ENCODE peak calls at places on chromosome X, in four cellular contexts. One of them, this sample, is unnamed.

GRCh38 chrX:100635989-100636320 is 651 bp downstream of the TSPAN6 start:
- DNase-seq in osteocyte: no peak
- DNase-seq in SJSA1: no peak
- DNase-seq in stimulated activated effector memory CD8-positive, alpha-beta T cell treated with anti-CD3 and anti-CD28 coated beads, Interleukin-12 subunit alpha, Interleukin-12 subunit beta, amount 100 ng/mL, for 72 hours: no peak
- DNase-seq in this sample: no peak

GRCh38 chrX:104668550-104668949 is 102.6 kb downstream of the IL1RAPL2 start:
- DNase-seq in osteocyte: no peak
- DNase-seq in stimulated activated effector memory CD8-positive, alpha-beta T cell treated with anti-CD3 and anti-CD28 coated beads, Interleukin-12 subunit alpha, Interleukin-12 subunit beta, amount 100 ng/mL, for 72 hours: no peak
- DNase-seq in SJSA1: no peak
- DNase-seq in this sample: no peak

GRCh38 chrX:150074175-150074574 is 135.9 kb upstream of the EOLA2 start:
- DNase-seq in osteocyte: no peak
- DNase-seq in stimulated activated effector memory CD8-positive, alpha-beta T cell treated with anti-CD3 and anti-CD28 coated beads, Interleukin-12 subunit alpha, Interleukin-12 subunit beta, amount 100 ng/mL, for 72 hours: no peak
- DNase-seq in SJSA1: no peak
- DNase-seq in this sample: no peak

GRCh38 chrX:71253253-71254091 is 468 bp downstream of the ZMYM3 start:
- DNase-seq in stimulated activated effector memory CD8-positive, alpha-beta T cell treated with anti-CD3 and anti-CD28 coated beads, Interleukin-12 subunit alpha, Interleukin-12 subunit beta, amount 100 ng/mL, for 72 hours: no peak
- DNase-seq in SJSA1: peak; percentile 1
- DNase-seq in osteocyte: no peak
- DNase-seq in this sample: peak; percentile 16

GRCh38 chrX:115892787-115893671 is 277.5 kb upstream of the AGTR2 start:
- DNase-seq in stimulated activated effector memory CD8-positive, alpha-beta T cell treated with anti-CD3 and anti-CD28 coated beads, Interleukin-12 subunit alpha, Interleukin-12 subunit beta, amount 100 ng/mL, for 72 hours: no peak
- DNase-seq in SJSA1: no peak
- DNase-seq in osteocyte: peak; percentile 74
- DNase-seq in this sample: no peak

GRCh38 chrX:119757646-119757978 is 776 bp upstream of the SOWAHD start:
- DNase-seq in stimulated activated effector memory CD8-positive, alpha-beta T cell treated with anti-CD3 and anti-CD28 coated beads, Interleukin-12 subunit alpha, Interleukin-12 subunit beta, amount 100 ng/mL, for 72 hours: no peak
- DNase-seq in SJSA1: no peak
- DNase-seq in osteocyte: no peak
- DNase-seq in this sample: no peak

GRCh38 chrX:40145001-40145631 is 47.4 kb upstream of the BCOR start:
- DNase-seq in stimulated activated effector memory CD8-positive, alpha-beta T cell treated with anti-CD3 and anti-CD28 coated beads, Interleukin-12 subunit alpha, Interleukin-12 subunit beta, amount 100 ng/mL, for 72 hours: no peak
- DNase-seq in SJSA1: no peak
- DNase-seq in osteocyte: no peak
- DNase-seq in this sample: no peak

GRCh38 chrX:66625525-66625924 is 13.4 kb downstream of the EDA2R start:
- DNase-seq in stimulated activated effector memory CD8-positive, alpha-beta T cell treated with anti-CD3 and anti-CD28 coated beads, Interleukin-12 subunit alpha, Interleukin-12 subunit beta, amount 100 ng/mL, for 72 hours: no peak
- DNase-seq in SJSA1: no peak
- DNase-seq in osteocyte: no peak
- DNase-seq in this sample: no peak

GRCh38 chrX:106863697-106864096 is 39.4 kb downstream of the RIPPLY1 start:
- DNase-seq in osteocyte: no peak
- DNase-seq in SJSA1: no peak
- DNase-seq in stimulated activated effector memory CD8-positive, alpha-beta T cell treated with anti-CD3 and anti-CD28 coated beads, Interleukin-12 subunit alpha, Interleukin-12 subunit beta, amount 100 ng/mL, for 72 hours: no peak
- DNase-seq in this sample: no peak

GRCh38 chrX:72381439-72382198 is 75.9 kb upstream of the CITED1 start:
- DNase-seq in SJSA1: no peak
- DNase-seq in stimulated activated effector memory CD8-positive, alpha-beta T cell treated with anti-CD3 and anti-CD28 coated beads, Interleukin-12 subunit alpha, Interleukin-12 subunit beta, amount 100 ng/mL, for 72 hours: no peak
- DNase-seq in osteocyte: no peak
- DNase-seq in this sample: no peak

GRCh38 chrX:49991718-49992117 is 69.3 kb downstream of the CLCN5 start:
- DNase-seq in stimulated activated effector memory CD8-positive, alpha-beta T cell treated with anti-CD3 and anti-CD28 coated beads, Interleukin-12 subunit alpha, Interleukin-12 subunit beta, amount 100 ng/mL, for 72 hours: no peak
- DNase-seq in osteocyte: no peak
- DNase-seq in SJSA1: no peak
- DNase-seq in this sample: no peak

GRCh38 chrX:110286126-110286525 is 31.8 kb downstream of the AMMECR1 start:
- DNase-seq in SJSA1: peak; percentile 21
- DNase-seq in stimulated activated effector memory CD8-positive, alpha-beta T cell treated with anti-CD3 and anti-CD28 coated beads, Interleukin-12 subunit alpha, Interleukin-12 subunit beta, amount 100 ng/mL, for 72 hours: no peak
- DNase-seq in osteocyte: no peak
- DNase-seq in this sample: no peak

GRCh38 chrX:50111762-50112161 is 89.0 kb downstream of the AKAP4 start:
- DNase-seq in osteocyte: no peak
- DNase-seq in stimulated activated effector memory CD8-positive, alpha-beta T cell treated with anti-CD3 and anti-CD28 coated beads, Interleukin-12 subunit alpha, Interleukin-12 subunit beta, amount 100 ng/mL, for 72 hours: no peak
- DNase-seq in SJSA1: no peak
- DNase-seq in this sample: no peak

GRCh38 chrX:5823861-5824260 is 404.8 kb downstream of the NLGN4X start:
- DNase-seq in stimulated activated effector memory CD8-positive, alpha-beta T cell treated with anti-CD3 and anti-CD28 coated beads, Interleukin-12 subunit alpha, Interleukin-12 subunit beta, amount 100 ng/mL, for 72 hours: no peak
- DNase-seq in SJSA1: no peak
- DNase-seq in osteocyte: no peak
- DNase-seq in this sample: no peak

This sample was measured in activated B cell treated with CpG ODN at 0.5 μM for 24 hours.